ENCODE peak calls at places on chromosomes 3 and 15, in ten cellular contexts. K is OCI-LY7, E is heart left ventricle, L is adrenal gland, W is astrocyte of the spinal cord, Z is left ventricle myocardium inferior, C is PC-3, N is nephron progenitor cell, Q is fibroblast of lung, U is stomach. D is an unnamed sample.

GRCh38 chr3:141116791-141117190 is 65.6 kb downstream of the SPSB4 start:
- DNase-seq in K (no peak), E (no peak), L (no peak), W (no peak), Z (no peak), C (no peak), N (no peak), Q (no peak), U (no peak), D (no peak)

GRCh38 chr3:156465222-156465621 is 89.7 kb downstream of the SSR3 start:
- DNase-seq in K (no peak), E (no peak), L (no peak), W (no peak), Z (no peak), C (no peak), N (no peak), Q (peak), U (no peak), D (no peak)

GRCh38 chr3:162984752-162985151 is 1488.1 kb downstream of the OTOL1 start:
- DNase-seq in K (no peak), E (no peak), L (no peak), W (no peak), Z (no peak), C (no peak), N (no peak), Q (no peak), U (no peak), D (no peak)

GRCh38 chr15:98381446-98381845 is 266.9 kb upstream of the IGF1R start:
- DNase-seq in K (no peak), E (no peak), L (no peak), W (no peak), Z (no peak), C (no peak), N (no peak), Q (no peak), U (no peak), D (no peak)

GRCh38 chr3:145952541-145952940 is 208.4 kb downstream of the PLOD2 start:
- DNase-seq in K (no peak), E (no peak), L (no peak), W (peak), Z (no peak), C (peak), N (no peak), Q (peak), U (no peak), D (peak)

GRCh38 chr3:188558343-188559068 is 404.5 kb downstream of the LPP start:
- DNase-seq in K (no peak), E (no peak), L (no peak), W (peak), Z (no peak), C (no peak), N (no peak), Q (peak), U (no peak), D (peak)

GRCh38 chr3:66803206-66803605 is 194.9 kb upstream of the KBTBD8 start:
- DNase-seq in K (no peak), E (no peak), L (no peak), W (no peak), Z (no peak), C (no peak), N (no peak), Q (no peak), U (no peak), D (no peak)

GRCh38 chr3:155442066-155442465 is 148.6 kb upstream of the STRIT1 start:
- DNase-seq in K (no peak), E (no peak), L (no peak), W (no peak), Z (no peak), C (peak), N (no peak), Q (no peak), U (no peak), D (no peak)

GRCh38 chr3:177208223-177208622 is 10.9 kb upstream of the TBL1XR1 start:
- DNase-seq in K (no peak), E (no peak), L (no peak), W (no peak), Z (no peak), C (no peak), N (no peak), Q (no peak), U (no peak), D (peak)

GRCh38 chr3:127221062-127222035 is 28.4 kb downstream of the PRR23E start:
- DNase-seq in K (no peak), E (no peak), L (no peak), W (no peak), Z (no peak), C (no peak), N (no peak), Q (no peak), U (no peak), D (no peak)

GRCh38 chr15:82397817-82398216 is 31.8 kb upstream of the GOLGA6L9 start:
- DNase-seq in K (no peak), E (no peak), L (no peak), W (no peak), Z (no peak), C (no peak), N (no peak), Q (no peak), U (no peak), D (no peak)

GRCh38 chr3:139281096-139281495 is 62.7 kb upstream of the MRPS22 start:
- DNase-seq in K (no peak), E (no peak), L (peak), W (no peak), Z (no peak), C (no peak), N (no peak), Q (no peak), U (no peak), D (no peak)

GRCh38 chr3:121883507-121883906 is 10.7 kb upstream of the SLC15A2 start:
- DNase-seq in K (peak), E (no peak), L (no peak), W (peak), Z (no peak), C (peak), N (no peak), Q (peak), U (no peak), D (peak)

GRCh38 chr3:32177702-32178198 is 60.7 kb upstream of the CMTM8 start:
- DNase-seq in K (peak), E (peak), L (peak), W (peak), Z (no peak), C (peak), N (peak), Q (peak), U (peak), D (peak)

GRCh38 chr3:32391643-32392529 is at the start of gene CMTM7:
- DNase-seq in K (peak), E (peak), L (peak), W (peak), Z (peak), C (peak), N (peak), Q (peak), U (peak), D (peak)

GRCh38 chr3:98884675-98885371 is 16.7 kb downstream of the DCBLD2 start:
- DNase-seq in K (no peak), E (no peak), L (no peak), W (no peak), Z (no peak), C (no peak), N (no peak), Q (peak), U (no peak), D (no peak)

GRCh38 chr3:153277029-153277428 is 115.0 kb downstream of the RAP2B start:
- DNase-seq in K (no peak), E (no peak), L (no peak), W (no peak), Z (no peak), C (peak), N (no peak), Q (peak), U (no peak), D (no peak)

GRCh38 chr15:36883705-36884355 is 216.5 kb downstream of the MEIS2 start:
- DNase-seq in K (peak), E (peak), L (peak), W (peak), Z (peak), C (peak), N (peak), Q (peak), U (peak), D (peak)

GRCh38 chr3:8578282-8578681 is 66.3 kb downstream of the SSUH2 start:
- DNase-seq in K (no peak), E (no peak), L (no peak), W (no peak), Z (no peak), C (no peak), N (no peak), Q (peak), U (no peak), D (no peak)

GRCh38 chr15:42080585-42081462 is 13.5 kb downstream of the PLA2G4D start:
- DNase-seq in K (no peak), E (no peak), L (no peak), W (peak), Z (no peak), C (no peak), N (no peak), Q (peak), U (peak), D (no peak)

GRCh38 chr3:85783331-85783730 is 824.5 kb downstream of the CADM2 start:
- DNase-seq in K (no peak), E (peak), L (no peak), W (no peak), Z (no peak), C (no peak), N (no peak), Q (no peak), U (no peak), D (peak)

GRCh38 chr3:98726084-98726483 is 37.1 kb upstream of the ST3GAL6 start:
- DNase-seq in K (no peak), E (no peak), L (no peak), W (peak), Z (no peak), C (peak), N (no peak), Q (peak), U (no peak), D (no peak)

GRCh38 chr15:67303490-67304363 is 49.1 kb downstream of the IQCH start:
- DNase-seq in K (peak), E (no peak), L (no peak), W (peak), Z (no peak), C (peak), N (no peak), Q (peak), U (no peak), D (peak)

GRCh38 chr3:71532639-71533395 is 50.7 kb downstream of the FOXP1 start:
- DNase-seq in K (no peak), E (peak), L (no peak), W (peak), Z (peak), C (peak), N (no peak), Q (peak), U (no peak), D (peak)

GRCh38 chr3:16849240-16849639 is 35.5 kb upstream of the PLCL2 start:
- DNase-seq in K (peak), E (peak), L (peak), W (peak), Z (peak), C (no peak), N (peak), Q (peak), U (peak), D (no peak)

GRCh38 chr3:18559323-18559972 is 134.3 kb upstream of the SATB1 start:
- DNase-seq in K (peak), E (peak), L (peak), W (peak), Z (no peak), C (peak), N (peak), Q (peak), U (peak), D (peak)
- TF ChIP-seq CTCF in K (peak), E (peak), L (peak), W (peak), Z (peak), C (peak), N (peak), Q (peak), U (peak), D (peak)

DNA sequence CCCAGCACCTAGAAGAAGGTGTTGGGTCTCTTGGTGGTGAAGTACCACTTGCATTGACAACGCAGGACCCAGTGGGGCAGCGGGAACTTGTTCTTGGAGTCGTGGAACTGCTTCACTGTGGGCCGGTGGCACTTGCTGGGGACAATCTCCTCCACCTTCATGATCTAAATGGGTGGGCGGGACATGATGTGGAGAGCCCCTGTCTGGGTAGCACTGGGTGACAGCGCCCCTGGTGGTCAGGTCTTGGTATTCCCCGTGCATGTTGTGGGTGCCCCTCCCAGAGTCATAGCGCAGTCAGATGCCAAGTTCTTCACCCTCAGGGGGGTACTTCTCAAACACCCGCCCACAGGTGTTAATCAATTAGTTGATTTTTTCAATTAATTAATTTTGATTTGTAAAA is 60.2 kb downstream of the AGBL1 start:
- DNase-seq in K (peak), E (no peak), L (no peak), W (no peak), Z (no peak), C (no peak), N (peak), Q (no peak), U (no peak), D (no peak)
- TF ChIP-seq CTCF in K (peak), E (no peak), L (no peak), W (peak), Z (no peak), C (peak), N (peak), Q (no peak), U (no peak), D (peak)

GRCh38 chr3:38738630-38739395 is 77.2 kb downstream of the SCN10A start:
- DNase-seq in K (peak), E (no peak), L (peak), W (peak), Z (no peak), C (peak), N (peak), Q (peak), U (no peak), D (peak)
- TF ChIP-seq CTCF in K (peak), E (peak), L (no peak), W (peak), Z (peak), C (peak), N (peak), Q (peak), U (no peak), D (peak)

GRCh38 chr3:143648708-143649107 is 199.6 kb downstream of the SLC9A9 start:
- DNase-seq in K (no peak), E (no peak), L (no peak), W (no peak), Z (no peak), C (peak), N (peak), Q (no peak), U (no peak), D (peak)
- TF ChIP-seq CTCF in K (peak), E (no peak), L (no peak), W (peak), Z (no peak), C (peak), N (peak), Q (peak), U (no peak), D (peak)

DNA sequence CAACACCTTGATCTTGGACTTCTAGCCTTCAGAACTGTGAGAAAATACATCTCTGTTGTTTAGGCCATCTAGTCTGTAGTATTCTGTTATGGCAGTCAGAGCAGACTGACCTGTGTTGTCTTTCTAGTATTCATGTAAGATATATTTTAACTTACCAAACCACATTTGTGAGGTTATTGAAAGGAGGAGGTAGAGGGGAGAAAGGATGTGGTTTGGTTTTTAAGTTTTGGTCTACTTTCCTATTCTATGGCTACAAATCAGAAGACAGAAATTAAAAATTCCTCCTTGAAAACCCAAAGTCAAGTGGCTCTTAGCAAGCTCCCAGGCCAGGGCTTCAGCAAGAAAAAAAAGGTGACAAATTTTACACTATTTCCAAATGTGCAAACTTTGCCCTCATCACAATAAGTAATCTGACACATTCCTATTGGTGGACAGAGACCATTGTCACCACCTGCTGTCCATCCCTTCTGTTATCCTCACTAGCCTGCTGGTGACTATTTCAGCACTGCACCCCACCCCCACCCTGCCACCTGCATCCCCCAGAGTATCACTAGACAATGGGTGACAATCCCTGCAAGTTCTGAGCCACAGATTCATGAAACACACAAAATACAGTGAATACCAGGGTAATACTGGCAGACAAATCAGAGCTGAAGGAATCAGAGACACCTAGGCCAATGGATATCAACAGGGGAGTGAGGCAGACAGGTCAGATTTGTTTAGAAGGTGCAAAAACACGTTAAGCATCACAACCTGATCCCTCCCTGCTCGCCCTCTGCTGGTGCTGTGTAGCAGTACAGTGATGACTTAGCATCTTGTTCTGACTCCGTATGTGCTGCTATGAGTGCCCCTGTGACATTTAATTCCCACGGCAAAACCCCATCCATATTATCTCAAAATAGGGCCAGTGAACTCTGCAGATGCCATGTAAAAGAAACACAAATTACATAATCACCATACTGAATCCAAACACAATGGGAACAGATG is 79.0 kb upstream of the DCLK3 start:
- DNase-seq in K (peak), E (no peak), L (no peak), W (peak), Z (no peak), C (peak), N (peak), Q (peak), U (no peak), D (peak)
- TF ChIP-seq CTCF in K (peak), E (peak), L (no peak), W (peak), Z (peak), C (peak), N (peak), Q (peak), U (no peak), D (peak)